ENCODE peak calls at places on chromosomes 11 and 22, in eight cellular contexts. C is neuronal stem cell, D is colonic mucosa, U is IMR-90, W is HCT116, O is endodermal cell, Q is kidney, A is PC-3. P is an unnamed sample.

GRCh38 chr11:120013325-120014250 is 124.3 kb downstream of the TRIM29 start:
- DNase-seq in C (peak; percentile 54), D (peak; percentile 63), U (peak; percentile 10), W (peak; percentile 37), O (peak; percentile 97), Q (no peak), A (peak; percentile 65), P (peak; percentile 11)

GRCh38 chr22:47563406-47564157 is 801.1 kb downstream of the TBC1D22A start:
- DNase-seq in C (no peak), D (no peak), U (no peak), W (no peak), O (no peak), Q (no peak), A (no peak), P (no peak)

GRCh38 chr22:46714550-46714949 is 23.5 kb downstream of the CERK start:
- DNase-seq in C (no peak), D (no peak), U (peak; percentile 57), W (no peak), O (no peak), Q (no peak), A (no peak), P (peak; percentile 20)

GRCh38 chr11:122246885-122247284 is 130.9 kb upstream of the BLID start:
- DNase-seq in C (no peak), D (no peak), U (peak; percentile 24), W (no peak), O (no peak), Q (no peak), A (no peak), P (peak; percentile 27)

GRCh38 chr11:21514298-21514697 is 678.6 kb upstream of the ANO5 start:
- DNase-seq in C (no peak), D (no peak), U (no peak), W (no peak), O (peak; percentile 67), Q (no peak), A (peak; percentile 3), P (no peak)

GRCh38 chr11:113370634-113371033 is 16.9 kb upstream of the ANKK1 start:
- DNase-seq in C (no peak), D (no peak), U (no peak), W (no peak), O (no peak), Q (no peak), A (no peak), P (no peak)

GRCh38 chr11:85809881-85810280 is 1.1 kb downstream of the SYTL2 start:
- DNase-seq in C (no peak), D (peak; percentile 58), U (no peak), W (no peak), O (peak; percentile 76), Q (peak; percentile 75), A (peak; percentile 44), P (no peak)

GRCh38 chr11:118956094-118956846 is at the start of gene UPK2:
- DNase-seq in C (peak; percentile 78), D (peak; percentile 90), U (peak; percentile 71), W (peak; percentile 78), O (peak; percentile 98), Q (peak; percentile 94), A (peak; percentile 97), P (peak; percentile 57)

GRCh38 chr22:42985541-42985925 is 29.4 kb downstream of the PACSIN2 start:
- DNase-seq in C (no peak), D (no peak), U (no peak), W (no peak), O (no peak), Q (no peak), A (no peak), P (no peak)

GRCh38 chr11:129853508-129854228 is 38.0 kb downstream of the TMEM45B start:
- DNase-seq in C (no peak), D (peak; percentile 88), U (peak; percentile 49), W (no peak), O (no peak), Q (peak; percentile 85), A (peak; percentile 99), P (peak; percentile 56)

GRCh38 chr11:1953489-1954284 is 6.6 kb downstream of the MRPL23 start:
- DNase-seq in C (no peak), D (no peak), U (no peak), W (no peak), O (no peak), Q (peak; percentile 20), A (no peak), P (no peak)

GRCh38 chr22:39306456-39307361 is 12.7 kb downstream of the RPL3 start:
- DNase-seq in C (no peak), D (no peak), U (no peak), W (no peak), O (peak; percentile 88), Q (no peak), A (peak; percentile 35), P (peak; percentile 18)

GRCh38 chr11:129331217-129331616 is 44.4 kb upstream of the BARX2 start:
- DNase-seq in C (no peak), D (peak; percentile 73), U (peak; percentile 4), W (no peak), O (peak; percentile 45), Q (no peak), A (peak; percentile 48), P (peak; percentile 5)

GRCh38 chr11:121892131-121892681 is 223.8 kb downstream of the BLID start:
- DNase-seq in C (no peak), D (no peak), U (peak; percentile 56), W (no peak), O (peak; percentile 63), Q (no peak), A (peak; percentile 42), P (peak; percentile 28)

GRCh38 chr11:33899383-33900037 is 7.6 kb upstream of the LMO2 start:
- DNase-seq in C (no peak), D (peak; percentile 64), U (peak; percentile 66), W (peak; percentile 43), O (no peak), Q (peak; percentile 83), A (peak; percentile 80), P (peak; percentile 86)

GRCh38 chr11:76666408-76666807 is 4.1 kb downstream of the LRRC32 start:
- DNase-seq in C (no peak), D (no peak), U (peak; percentile 46), W (no peak), O (peak; percentile 75), Q (peak; percentile 90), A (no peak), P (peak; percentile 46)

GRCh38 chr11:2853997-2854560 is 31.5 kb downstream of the CDKN1C start:
- DNase-seq in C (no peak), D (no peak), U (no peak), W (no peak), O (no peak), Q (no peak), A (peak; percentile 46), P (no peak)

GRCh38 chr11:116879789-116880402 is 42.5 kb upstream of the APOA1 start:
- DNase-seq in C (peak; percentile 29), D (no peak), U (peak; percentile 85), W (peak; percentile 51), O (no peak), Q (no peak), A (peak; percentile 86), P (peak; percentile 90)

GRCh38 chr11:69321877-69322350 is 28.0 kb downstream of the MYEOV start:
- DNase-seq in C (no peak), D (no peak), U (peak; percentile 96), W (no peak), O (peak; percentile 27), Q (no peak), A (peak; percentile 98), P (peak; percentile 67)

DNA sequence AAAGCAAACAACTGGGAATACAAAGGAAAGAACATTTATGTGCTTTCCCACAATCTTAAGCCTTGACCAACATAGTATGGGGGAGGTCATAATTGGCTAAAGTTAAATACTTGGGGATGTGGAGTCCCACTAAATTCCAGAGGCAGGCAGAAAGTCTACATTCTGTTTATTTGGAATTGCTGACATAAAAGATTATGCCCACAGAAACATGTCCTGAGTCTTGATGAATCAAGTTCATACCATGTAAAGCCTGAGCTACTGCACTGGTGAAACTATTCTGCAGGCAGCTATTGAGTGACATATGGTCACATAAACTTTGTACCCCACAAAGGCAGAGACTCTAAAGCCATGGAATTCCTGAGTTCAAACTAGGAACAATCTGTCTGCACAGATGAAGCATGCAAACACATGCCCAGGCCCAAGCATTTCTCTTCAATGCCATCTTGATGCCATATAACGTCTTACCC is 69.9 kb upstream of the CHRM4 start:
- DNase-seq in C (no peak), D (no peak), U (peak; percentile 44), W (no peak), O (no peak), Q (no peak), A (no peak), P (peak; percentile 68)
- H3K9ac ChIP-seq in C (no peak overlapping the region), D (no peak overlapping the region), U (no peak overlapping the region), W (no peak overlapping the region), O (no peak overlapping the region), Q (no peak overlapping the region), A (no peak overlapping the region), P (no peak overlapping the region)

GRCh38 chr22:49358041-49358440 is 469.6 kb downstream of the BRD1 start:
- DNase-seq in C (no peak), D (no peak), U (no peak), W (no peak), O (no peak), Q (peak; percentile 48), A (no peak), P (no peak)

GRCh38 chr22:49359061-49359460 is 468.6 kb downstream of the BRD1 start:
- DNase-seq in C (no peak), D (no peak), U (no peak), W (no peak), O (no peak), Q (peak; percentile 22), A (no peak), P (no peak)

GRCh38 chr22:49355206-49355920 is 472.3 kb downstream of the BRD1 start:
- DNase-seq in C (no peak), D (no peak), U (no peak), W (no peak), O (no peak), Q (peak; percentile 73), A (no peak), P (no peak)

GRCh38 chr22:49354516-49355205 is 473.0 kb downstream of the BRD1 start:
- DNase-seq in C (no peak), D (no peak), U (no peak), W (no peak), O (no peak), Q (peak; percentile 65), A (no peak), P (no peak)

GRCh38 chr22:49356428-49356827 is 471.2 kb downstream of the BRD1 start:
- DNase-seq in C (no peak), D (no peak), U (no peak), W (no peak), O (no peak), Q (no peak), A (no peak), P (no peak)
- H3K9me3 ChIP-seq in C (no peaks in the 10 kb centered on the region), D (no peaks in the 10 kb centered on the region), U (peaks cover 42% of the 10 kb centered on the region), W (no peaks in the 10 kb centered on the region), O (no peaks in the 10 kb centered on the region), Q (no peaks in the 10 kb centered on the region), A (no peaks in the 10 kb centered on the region), P (no peaks in the 10 kb centered on the region)

GRCh38 chr22:17368144-17368726 is 1.0 kb upstream of the CECR2 start:
- DNase-seq in C (no peak), D (no peak), U (no peak), W (no peak), O (no peak), Q (no peak), A (no peak), P (no peak)
- H3K9ac ChIP-seq in C (no peak overlapping the region), D (no peak overlapping the region), U (no peak overlapping the region), W (peak overlapping the region; percentile 49), O (peak overlapping the region; percentile 88), Q (no peak overlapping the region), A (no peak overlapping the region), P (no peak overlapping the region)

DNA sequence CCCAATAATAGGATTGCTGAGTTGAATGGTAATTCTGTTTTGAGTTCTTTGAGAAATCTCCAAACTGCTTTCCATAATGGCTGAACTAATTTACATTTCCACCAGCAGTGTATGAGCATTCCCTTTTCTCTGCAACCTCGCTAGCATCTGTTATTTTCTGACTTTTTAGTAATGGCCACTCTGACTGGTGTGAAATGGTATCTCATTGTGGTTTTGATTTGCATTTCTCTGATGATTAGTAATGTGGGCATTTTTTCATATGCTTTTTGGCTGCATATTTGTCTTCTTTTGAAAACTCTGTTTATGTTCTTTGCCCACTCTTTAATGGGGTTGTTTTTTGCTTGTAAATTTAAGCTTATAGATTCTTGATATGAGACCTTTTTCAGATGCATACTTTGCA is 97.4 kb downstream of the FDX1 start:
- DNase-seq in C (no peak), D (no peak), U (peak; percentile 34), W (no peak), O (no peak), Q (no peak), A (no peak), P (peak; percentile 74)
- H3K9me3 ChIP-seq in C (no peaks in the 10 kb centered on the region), D (no peaks in the 10 kb centered on the region), U (no peaks in the 10 kb centered on the region), W (no peaks in the 10 kb centered on the region), O (peaks cover 19% of the 10 kb centered on the region), Q (no peaks in the 10 kb centered on the region), A (no peaks in the 10 kb centered on the region), P (no peaks in the 10 kb centered on the region)